ENCODE peak calls at places on chromosomes 11 and 22, in five cellular contexts. C is heart left ventricle; S is activated naive CD8-positive, alpha-beta T cell treated with anti-CD3 and anti-CD28 coated beads, Interleukin-2, amount 50 U/mL, for 24 hours; Y is ELR; W is stimulated activated CD4-positive, alpha-beta T cell treated with anti-CD3 and anti-CD28 coated beads, TNF-alpha, amount 100 ng/mL, for 24 hours. E is an unnamed sample.
A peak's percentile ranks its signal among the peaks of the same experiment; 100 is the strongest.

GRCh38 chr11:61270354-61271070 is 24.6 kb downstream of the VWCE start:
- DNase-seq in S (no peak), W (no peak), C (no peak), Y (peak; percentile 58), E (no peak)

GRCh38 chr11:12137938-12138731 is 27.7 kb downstream of the MICAL2 start:
- DNase-seq in S (no peak), Y (peak; percentile 91), C (no peak), W (no peak), E (no peak)

GRCh38 chr11:64713031-64713780 is 9.8 kb downstream of the NRXN2 start:
- DNase-seq in W (no peak), Y (no peak), C (no peak), S (no peak), E (peak; percentile 67)

GRCh38 chr11:124977006-124977405 is 23.0 kb downstream of the CCDC15 start:
- DNase-seq in S (no peak), W (no peak), Y (no peak), C (no peak), E (no peak)

GRCh38 chr22:33883961-33884808 is 36.1 kb downstream of the LARGE1 start:
- DNase-seq in Y (no peak), C (peak; percentile 53), W (no peak), S (no peak), E (no peak)

GRCh38 chr11:44402466-44403075 is 92.6 kb upstream of the ALX4 start:
- DNase-seq in W (no peak), C (no peak), Y (no peak), S (no peak), E (no peak)

GRCh38 chr22:49240472-49240871 is 587.2 kb downstream of the BRD1 start:
- DNase-seq in Y (no peak), W (no peak), S (no peak), C (no peak), E (no peak)

GRCh38 chr22:49603016-49603415 is 224.7 kb downstream of the BRD1 start:
- DNase-seq in S (no peak), C (no peak), Y (no peak), W (no peak), E (no peak)

GRCh38 chr11:67410984-67411784 is 4.3 kb upstream of the CARNS1 start:
- DNase-seq in W (no peak), Y (no peak), C (no peak), S (no peak), E (no peak)

GRCh38 chr11:113547739-113548138 is 72.5 kb upstream of the DRD2 start:
- DNase-seq in Y (no peak), C (no peak), W (no peak), S (no peak), E (no peak)

GRCh38 chr22:41334951-41335635 is 33.8 kb downstream of the ZC3H7B start:
- DNase-seq in C (peak; percentile 56), Y (no peak), W (no peak), S (no peak), E (no peak)

GRCh38 chr22:50304528-50305392 is 2.7 kb downstream of the PLXNB2 start:
- DNase-seq in W (no peak), C (peak; percentile 79), S (no peak), Y (no peak), E (no peak)